ENCODE peak calls at places on chromosomes 12 and 14, in six cellular contexts. E is KBM-7, T is tibial nerve, H is IMR-90, D is iPS-NIHi11, N is left ventricle myocardium inferior. W is an unnamed sample.

GRCh38 chr12:49052451-49053208 is 8.0 kb downstream of the KMT2D start:
- DNase-seq in E (no peak), T (no peak), H (no peak), D (no peak), N (no peak), W (no peak)

GRCh38 chr12:54588110-54588831 is at the start of gene PPP1R1A:
- DNase-seq in E (no peak), T (no peak), H (no peak), D (peak; percentile 93), N (peak; percentile 35), W (no peak)

GRCh38 chr14:22531451-22532344 is 57.3 kb downstream of the DAD1 start:
- DNase-seq in E (no peak), T (no peak), H (no peak), D (no peak), N (no peak), W (no peak)

GRCh38 chr12:131231194-131231980 is 277.7 kb downstream of the ADGRD1 start:
- DNase-seq in E (no peak), T (no peak), H (no peak), D (no peak), N (no peak), W (no peak)

GRCh38 chr14:74549588-74549987 is 56.0 kb downstream of the ISCA2 start:
- DNase-seq in E (no peak), T (no peak), H (no peak), D (peak; percentile 53), N (no peak), W (no peak)

GRCh38 chr12:9118161-9118560 is 2.4 kb upstream of the A2M start:
- DNase-seq in E (peak; percentile 75), T (no peak), H (no peak), D (no peak), N (no peak), W (no peak)

GRCh38 chr12:4024701-4025419 is 151.7 kb upstream of the PARP11 start:
- DNase-seq in E (no peak), T (no peak), H (no peak), D (peak; percentile 46), N (no peak), W (no peak)

GRCh38 chr12:124554429-124555029 is 12.9 kb downstream of the NCOR2 start:
- DNase-seq in E (peak; percentile 69), T (no peak), H (no peak), D (no peak), N (peak; percentile 52), W (no peak)

GRCh38 chr12:132625731-132626430 is 7.3 kb downstream of the P2RX2 start:
- DNase-seq in E (no peak), T (no peak), H (no peak), D (no peak), N (no peak), W (no peak)

GRCh38 chr12:13981296-13981962 is at the start of gene GRIN2B:
- DNase-seq in E (no peak), T (no peak), H (no peak), D (peak; percentile 53), N (no peak), W (no peak)

GRCh38 chr12:132618683-132619043 is at the start of gene P2RX2:
- DNase-seq in E (no peak), T (no peak), H (no peak), D (peak; percentile 75), N (no peak), W (no peak)

GRCh38 chr12:67331828-67332227 is 62.7 kb downstream of the CAND1 start:
- DNase-seq in E (no peak), T (no peak), H (no peak), D (no peak), N (no peak), W (no peak)

GRCh38 chr12:42666671-42667243 is 77.2 kb upstream of the PRICKLE1 start:
- DNase-seq in E (no peak), T (no peak), H (peak; percentile 81), D (peak; percentile 62), N (no peak), W (no peak)

W was measured in activated naive CD8-positive, alpha-beta T cell treated with anti-CD3 and anti-CD28 coated beads, Interleukin-2, amount 50 U/mL, for 24 hours.